ENCODE peak calls at places on chromosome 16, in four cellular contexts. P is WTC11, D is HepG2, L is GM12878. C is an unnamed sample.

GRCh38 chr16:68275611-68276191 is 11.4 kb downstream of the SLC7A6 start:
- DNase-seq in P (no peak), D (peak; percentile 35), L (peak; percentile 96), C (no peak)

GRCh38 chr16:62213763-62214162 is 177.5 kb upstream of the CDH8 start:
- DNase-seq in P (peak; percentile 76), D (peak; percentile 29), L (no peak), C (no peak)

GRCh38 chr16:48628359-48628985 is 18.5 kb upstream of the N4BP1 start:
- DNase-seq in P (no peak), D (no peak), L (no peak), C (no peak)

GRCh38 chr16:1300664-1301476 is 8.6 kb upstream of the UBE2I start:
- DNase-seq in P (peak; percentile 83), D (peak; percentile 55), L (no peak), C (peak; percentile 87)

GRCh38 chr16:68072038-68072695 is 13.0 kb upstream of the NFATC3 start:
- DNase-seq in P (no peak), D (no peak), L (no peak), C (peak; percentile 67)

GRCh38 chr16:30797670-30798309 is 10.8 kb upstream of the ZNF629 start:
- DNase-seq in P (no peak), D (peak; percentile 45), L (no peak), C (no peak)

GRCh38 chr16:64094992-64095579 is 1026.8 kb downstream of the CDH11 start:
- DNase-seq in P (no peak), D (no peak), L (no peak), C (no peak)

GRCh38 chr16:9088848-9089247 is 2.6 kb upstream of the HAPSTR1 start:
- DNase-seq in P (no peak), D (peak; percentile 51), L (no peak), C (no peak)

DNA sequence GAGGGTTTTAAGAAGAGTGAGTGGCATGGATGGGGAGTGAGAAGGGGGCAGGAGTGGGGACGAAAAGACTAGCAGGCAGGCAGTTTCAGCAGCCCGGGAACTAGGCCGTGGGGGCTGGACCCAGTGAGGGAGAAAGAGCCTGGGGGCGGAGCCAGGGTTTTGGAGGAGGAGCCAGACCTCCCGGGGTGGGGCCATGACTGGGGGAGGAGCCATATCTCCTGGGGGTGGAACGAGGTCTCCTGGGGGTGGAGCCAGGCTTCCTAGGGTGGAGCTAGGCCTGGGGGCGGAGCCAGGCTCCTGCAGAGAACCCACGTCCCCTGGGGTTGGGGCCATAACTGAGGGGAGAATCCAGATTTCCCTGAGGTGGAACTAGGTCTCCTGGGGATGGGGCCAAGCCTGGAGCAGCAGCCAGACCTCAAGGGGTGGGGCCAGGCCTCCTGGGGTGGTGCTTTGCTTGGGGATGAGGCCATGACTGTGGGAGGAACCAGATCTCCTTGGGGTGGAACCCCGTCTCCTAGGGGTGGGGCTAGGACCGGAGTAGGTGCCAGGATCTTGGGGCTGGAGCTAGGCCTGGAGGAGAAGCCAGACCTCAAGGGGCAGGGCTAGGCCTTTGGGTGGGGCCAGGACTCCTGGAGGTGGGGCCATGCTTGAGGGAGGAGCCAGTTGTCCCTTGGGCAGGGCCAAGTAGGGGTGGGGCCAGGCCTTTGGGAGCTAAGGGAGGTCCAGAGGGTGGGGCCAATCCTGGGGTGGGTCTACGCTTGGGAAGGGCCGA is 41.7 kb upstream of the JPH3 start:
- DNase-seq in P (peak; percentile 93), D (no peak), L (no peak), C (peak; percentile 98)
- TF ChIP-seq CREM in P (no peak), D (no peak), L (no peak), C (no peak)

GRCh38 chr16:57536306-57537193 is at the start of gene CCDC102A:
- DNase-seq in P (peak; percentile 62), D (no peak), L (no peak), C (peak; percentile 70)

GRCh38 chr16:57535680-57536305 is 578 bp downstream of the CCDC102A start:
- DNase-seq in P (peak; percentile 98), D (peak; percentile 77), L (no peak), C (peak; percentile 92)

GRCh38 chr16:57533618-57534336 is 2.6 kb downstream of the CCDC102A start:
- DNase-seq in P (peak; percentile 5), D (no peak), L (no peak), C (no peak)

GRCh38 chr16:57534337-57534880 is 2.0 kb downstream of the CCDC102A start:
- DNase-seq in P (peak; percentile 6), D (no peak), L (no peak), C (no peak)

GRCh38 chr16:57534881-57535658 is 1.3 kb downstream of the CCDC102A start:
- DNase-seq in P (no peak), D (no peak), L (no peak), C (no peak)
- TF ChIP-seq CREM in P (no peak), D (no peak), L (no peak), C (no peak)

DNA sequence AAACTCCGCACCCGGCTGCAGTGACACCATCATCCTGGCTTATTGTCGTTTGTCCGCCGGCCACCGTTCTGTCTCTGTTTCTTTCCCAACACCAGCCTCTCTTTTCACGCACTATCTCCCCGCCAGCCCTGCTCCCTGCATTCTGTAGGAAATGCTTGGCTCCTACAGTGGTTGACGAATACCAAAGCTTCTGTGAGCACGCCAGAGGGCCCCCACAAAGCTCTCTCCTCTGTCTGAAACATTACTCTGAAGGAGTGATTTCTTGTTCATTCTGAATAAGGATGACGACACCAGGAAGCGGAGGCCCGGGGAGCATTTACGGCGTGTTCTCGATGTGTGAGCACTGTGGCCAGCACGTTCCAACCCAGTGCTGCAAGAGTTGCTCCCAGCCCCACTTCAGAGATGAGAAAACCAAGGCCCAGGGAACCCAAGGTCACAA is 58.8 kb downstream of the ADCY9 start:
- DNase-seq in P (no peak), D (no peak), L (no peak), C (no peak)
- TF ChIP-seq CREM in P (no peak), D (no peak), L (no peak), C (no peak)

GRCh38 chr16:73183678-73184092 is 135.8 kb upstream of the ZFHX3 start:
- DNase-seq in P (no peak), D (no peak), L (no peak), C (no peak)
- TF ChIP-seq CREM in P (no peak), D (no peak), L (no peak), C (no peak)

DNA sequence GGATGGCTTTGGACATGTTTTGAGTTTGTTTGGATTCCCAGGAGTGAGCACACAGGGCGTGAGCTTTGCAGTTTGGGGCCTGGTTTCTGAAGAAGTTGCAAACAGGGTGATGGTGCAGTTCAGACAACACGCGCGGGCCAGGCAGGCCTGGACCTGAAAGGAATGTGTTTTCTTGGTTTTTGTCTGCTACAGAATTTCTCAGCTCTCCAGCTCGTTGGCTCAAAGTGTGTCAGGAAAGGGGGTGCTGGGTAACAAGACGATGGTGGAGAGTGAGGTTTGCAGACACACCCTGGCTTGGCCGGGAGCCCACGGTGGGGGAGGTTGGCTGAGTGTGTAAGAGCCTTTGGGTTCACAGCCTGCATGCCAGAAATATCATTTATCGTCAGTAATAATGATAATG is 82.3 kb downstream of the CMIP start:
- DNase-seq in P (no peak), D (no peak), L (no peak), C (peak; percentile 84)
- TF ChIP-seq CREM in P (no peak), D (no peak), L (no peak), C (peak; percentile 9)